ENCODE peak calls at places on chromosomes 3 and 15, in eight cellular contexts. H is AG08396; M is fibroblast of the aortic adventitia; N is C1 segment of cervical spinal cord; G is stomach; Z is activated naive CD4-positive, alpha-beta T cell treated with anti-CD3 and anti-CD28 coated beads, Interleukin-2, amount 50 U/mL, for 16 hours; I is activated T-cell treated with anti-CD3 and anti-CD28 coated beads for 1 hour; Y is stimulated activated CD4-positive, alpha-beta T cell treated with anti-CD3 and anti-CD28 coated beads, Interleukin-15, amount 100 ng/mL, for 1 hour. J is an unnamed sample.

GRCh38 chr15:64525828-64526530 is 65.6 kb downstream of the ZNF609 start:
- DNase-seq in H (no peak), M (peak; percentile 62), N (no peak), G (no peak), Z (no peak), I (no peak), Y (no peak), J (no peak)

GRCh38 chr3:177523072-177523675 is 325.9 kb upstream of the TBL1XR1 start:
- DNase-seq in H (no peak), M (no peak), N (no peak), G (no peak), Z (no peak), I (no peak), Y (no peak), J (no peak)

GRCh38 chr3:39810647-39811161 is 1.3 kb downstream of the MYRIP start:
- DNase-seq in H (no peak), M (no peak), N (no peak), G (no peak), Z (no peak), I (no peak), Y (no peak), J (no peak)

GRCh38 chr3:161163297-161163696 is 57.8 kb upstream of the NMD3 start:
- DNase-seq in H (peak; percentile 63), M (peak; percentile 81), N (no peak), G (no peak), Z (no peak), I (no peak), Y (no peak), J (no peak)

GRCh38 chr15:34610388-34610787 is 26.9 kb upstream of the GOLGA8B start:
- DNase-seq in H (no peak), M (peak; percentile 5), N (no peak), G (no peak), Z (no peak), I (no peak), Y (no peak), J (no peak)

GRCh38 chr15:66603301-66604179 is 37.7 kb upstream of the LCTL start:
- DNase-seq in H (peak; percentile 82), M (peak; percentile 73), N (no peak), G (peak; percentile 71), Z (peak; percentile 66), I (peak; percentile 61), Y (peak; percentile 34), J (peak; percentile 61)

GRCh38 chr3:44111482-44111881 is 130.2 kb upstream of the TOPAZ1 start:
- DNase-seq in H (no peak), M (no peak), N (no peak), G (no peak), Z (no peak), I (no peak), Y (no peak), J (no peak)

GRCh38 chr15:74643368-74644204 is 27.9 kb downstream of the CLK3 start:
- DNase-seq in H (no peak), M (no peak), N (no peak), G (no peak), Z (no peak), I (no peak), Y (no peak), J (no peak)

GRCh38 chr3:19065027-19065426 is 83.3 kb upstream of the KCNH8 start:
- DNase-seq in H (no peak), M (no peak), N (peak; percentile 15), G (no peak), Z (no peak), I (no peak), Y (no peak), J (no peak)

GRCh38 chr15:80568876-80569605 is 126.1 kb upstream of the ABHD17C start:
- DNase-seq in H (no peak), M (no peak), N (no peak), G (no peak), Z (no peak), I (no peak), Y (no peak), J (no peak)

GRCh38 chr3:194162817-194163584 is 27.1 kb downstream of the HES1 start:
- DNase-seq in H (no peak), M (no peak), N (no peak), G (no peak), Z (no peak), I (no peak), Y (no peak), J (no peak)

GRCh38 chr3:184549793-184550585 is 11.6 kb upstream of the EPHB3 start:
- DNase-seq in H (no peak), M (no peak), N (no peak), G (peak; percentile 85), Z (no peak), I (no peak), Y (no peak), J (no peak)

GRCh38 chr3:16392733-16393132 is 120.8 kb downstream of the RFTN1 start:
- DNase-seq in H (no peak), M (peak; percentile 63), N (no peak), G (no peak), Z (no peak), I (no peak), Y (no peak), J (no peak)

GRCh38 chr3:100040446-100040845 is 73.9 kb downstream of the FILIP1L start:
- DNase-seq in H (no peak), M (peak; percentile 67), N (no peak), G (no peak), Z (no peak), I (no peak), Y (no peak), J (no peak)

GRCh38 chr3:127012091-127012490 is 29.2 kb downstream of the PLXNA1 start:
- DNase-seq in H (no peak), M (peak; percentile 43), N (no peak), G (no peak), Z (no peak), I (no peak), Y (no peak), J (no peak)

GRCh38 chr15:78023081-78023665 is 54.3 kb downstream of the TBC1D2B start:
- DNase-seq in H (no peak), M (no peak), N (no peak), G (no peak), Z (no peak), I (no peak), Y (no peak), J (no peak)

GRCh38 chr3:159775372-159775961 is 213.2 kb upstream of the IL12A start:
- DNase-seq in H (peak; percentile 45), M (peak; percentile 70), N (peak; percentile 75), G (no peak), Z (no peak), I (no peak), Y (no peak), J (no peak)

GRCh38 chr3:66993082-66993481 is 5.0 kb upstream of the KBTBD8 start:
- DNase-seq in H (no peak), M (no peak), N (no peak), G (no peak), Z (no peak), I (no peak), Y (no peak), J (no peak)

GRCh38 chr15:99925661-99926461 is 192.6 kb upstream of the LYSMD4 start:
- DNase-seq in H (no peak), M (no peak), N (no peak), G (peak; percentile 77), Z (peak; percentile 72), I (peak; percentile 63), Y (peak; percentile 66), J (no peak)

GRCh38 chr3:4232798-4233197 is 70.4 kb upstream of the SETMAR start:
- DNase-seq in H (no peak), M (no peak), N (no peak), G (no peak), Z (no peak), I (no peak), Y (no peak), J (no peak)

GRCh38 chr3:134014270-134014669 is 15.5 kb downstream of the SLCO2A1 start:
- DNase-seq in H (no peak), M (no peak), N (no peak), G (no peak), Z (no peak), I (no peak), Y (no peak), J (no peak)

GRCh38 chr15:27784107-27784506 is 315.0 kb downstream of the OCA2 start:
- DNase-seq in H (no peak), M (no peak), N (no peak), G (no peak), Z (no peak), I (no peak), Y (no peak), J (no peak)

GRCh38 chr3:87855626-87856025 is 203.2 kb downstream of the CGGBP1 start:
- DNase-seq in H (no peak), M (peak; percentile 76), N (no peak), G (no peak), Z (no peak), I (no peak), Y (no peak), J (no peak)

GRCh38 chr3:127455541-127456450 is 134.7 kb downstream of the TPRA1 start:
- DNase-seq in H (peak; percentile 93), M (peak; percentile 49), N (peak; percentile 55), G (peak; percentile 83), Z (peak; percentile 50), I (peak; percentile 19), Y (no peak), J (peak; percentile 86)

GRCh38 chr3:23497156-23497555 is 294.0 kb downstream of the UBE2E2 start:
- DNase-seq in H (no peak), M (no peak), N (no peak), G (no peak), Z (no peak), I (no peak), Y (no peak), J (no peak)

GRCh38 chr3:60001369-60001768 is 951.5 kb upstream of the CFAP20DC start:
- DNase-seq in H (no peak), M (no peak), N (no peak), G (no peak), Z (no peak), I (no peak), Y (no peak), J (no peak)

J was measured in progenitor cell of endocrine pancreas.